ENCODE peak calls at places on chromosomes 11 and 22, in nine cellular contexts. D is NCI-H345; Q is ACHN; B is astrocyte; C is GM04504; A is fibroblast of pulmonary artery; P is CD8-positive, alpha-beta T cell; R is midbrain; U is right cardiac atrium. O is an unnamed sample.

GRCh38 chr11:107741044-107741823 is 29.4 kb upstream of the SLN start:
- DNase-seq in D (no peak), Q (peak), B (no peak), C (no peak), A (peak), P (no peak), R (no peak), U (no peak), O (peak)

GRCh38 chr11:70230151-70230839 is 27.2 kb downstream of the FADD start:
- DNase-seq in D (no peak), Q (no peak), B (peak), C (no peak), A (no peak), P (no peak), R (no peak), U (no peak), O (no peak)

GRCh38 chr22:35727436-35727835 is 9.8 kb downstream of the APOL5 start:
- DNase-seq in D (no peak), Q (no peak), B (no peak), C (no peak), A (peak), P (no peak), R (no peak), U (peak), O (no peak)

GRCh38 chr11:10770626-10771254 is 19.7 kb downstream of the CTR9 start:
- DNase-seq in D (peak), Q (peak), B (peak), C (peak), A (peak), P (no peak), R (peak), U (peak), O (peak)

GRCh38 chr11:76623171-76623883 is 47.2 kb downstream of the LRRC32 start:
- DNase-seq in D (peak), Q (no peak), B (peak), C (no peak), A (peak), P (no peak), R (no peak), U (no peak), O (no peak)

GRCh38 chr11:1772270-1773130 is 8.8 kb upstream of the CTSD start:
- DNase-seq in D (no peak), Q (peak), B (peak), C (peak), A (peak), P (no peak), R (no peak), U (peak), O (no peak)

GRCh38 chr11:134905513-134905912 is 493.5 kb upstream of the B3GAT1 start:
- DNase-seq in D (peak), Q (no peak), B (no peak), C (no peak), A (no peak), P (no peak), R (peak), U (peak), O (peak)

GRCh38 chr11:71992331-71992730 is 6.4 kb upstream of the IL18BP start:
- DNase-seq in D (no peak), Q (no peak), B (no peak), C (no peak), A (no peak), P (no peak), R (no peak), U (no peak), O (no peak)

GRCh38 chr11:106421673-106422292 is 344.3 kb downstream of the AASDHPPT start:
- DNase-seq in D (no peak), Q (no peak), B (peak), C (no peak), A (no peak), P (no peak), R (no peak), U (no peak), O (no peak)

GRCh38 chr11:126480410-126481302 is 125.2 kb downstream of the ST3GAL4 start:
- DNase-seq in D (peak), Q (peak), B (peak), C (peak), A (peak), P (peak), R (peak), U (peak), O (peak)

GRCh38 chr22:35739642-35740041 is 22.0 kb downstream of the APOL5 start:
- DNase-seq in D (no peak), Q (no peak), B (no peak), C (no peak), A (no peak), P (no peak), R (no peak), U (no peak), O (no peak)

GRCh38 chr11:119540370-119541125 is 117.6 kb upstream of the THY1 start:
- DNase-seq in D (no peak), Q (no peak), B (no peak), C (no peak), A (no peak), P (no peak), R (no peak), U (no peak), O (no peak)

GRCh38 chr11:235180-235997 is 753 bp downstream of the SIRT3 start:
- DNase-seq in D (no peak), Q (no peak), B (no peak), C (no peak), A (peak), P (peak), R (no peak), U (no peak), O (no peak)

GRCh38 chr11:12803086-12803826 is 129.0 kb downstream of the TEAD1 start:
- DNase-seq in D (no peak), Q (no peak), B (peak), C (no peak), A (peak), P (no peak), R (no peak), U (no peak), O (no peak)

GRCh38 chr11:100875521-100875869 is 188.4 kb downstream of the ARHGAP42 start:
- DNase-seq in D (no peak), Q (no peak), B (no peak), C (no peak), A (no peak), P (no peak), R (no peak), U (no peak), O (no peak)

GRCh38 chr11:720642-721346 is 14.8 kb downstream of the EPS8L2 start:
- DNase-seq in D (peak), Q (no peak), B (no peak), C (no peak), A (no peak), P (no peak), R (no peak), U (peak), O (no peak)

GRCh38 chr11:24496728-24497396 is at the start of gene LUZP2:
- DNase-seq in D (peak), Q (peak), B (peak), C (no peak), A (peak), P (no peak), R (peak), U (peak), O (peak)

GRCh38 chr11:118415739-118416068 is 14.3 kb downstream of the ATP5MG start:
- DNase-seq in D (peak), Q (peak), B (peak), C (peak), A (peak), P (no peak), R (no peak), U (peak), O (no peak)

GRCh38 chr22:46609175-46609690 is 11.0 kb upstream of the GRAMD4 start:
- DNase-seq in D (no peak), Q (no peak), B (no peak), C (no peak), A (no peak), P (no peak), R (no peak), U (no peak), O (no peak)

GRCh38 chr22:31726692-31727091 is 23.2 kb downstream of the PRR14L start:
- DNase-seq in D (no peak), Q (no peak), B (no peak), C (no peak), A (no peak), P (no peak), R (no peak), U (no peak), O (no peak)

GRCh38 chr11:29527391-29527936 is 489.4 kb downstream of the KCNA4 start:
- DNase-seq in D (no peak), Q (peak), B (peak), C (peak), A (peak), P (no peak), R (no peak), U (no peak), O (no peak)

GRCh38 chr11:128890543-128891409 is at the start of gene KCNJ5:
- DNase-seq in D (peak), Q (no peak), B (no peak), C (no peak), A (peak), P (no peak), R (peak), U (peak), O (no peak)

GRCh38 chr22:26890870-26891269 is 233.5 kb downstream of the MIAT start:
- DNase-seq in D (peak), Q (peak), B (no peak), C (no peak), A (no peak), P (no peak), R (no peak), U (no peak), O (no peak)

GRCh38 chr11:46356911-46357482 is 9.7 kb downstream of the DGKZ start:
- DNase-seq in D (no peak), Q (no peak), B (peak), C (no peak), A (peak), P (no peak), R (no peak), U (peak), O (no peak)

GRCh38 chr11:83818349-83818748 is 532.2 kb upstream of the CCDC90B start:
- DNase-seq in D (no peak), Q (no peak), B (peak), C (no peak), A (no peak), P (no peak), R (no peak), U (no peak), O (no peak)

GRCh38 chr11:69638941-69639681 is 1.8 kb upstream of the CCND1 start:
- DNase-seq in D (peak), Q (peak), B (peak), C (peak), A (peak), P (no peak), R (peak), U (peak), O (peak)

GRCh38 chr11:17827006-17827405 is 92.4 kb downstream of the KCNC1 start:
- DNase-seq in D (peak), Q (no peak), B (no peak), C (no peak), A (no peak), P (no peak), R (no peak), U (no peak), O (no peak)

GRCh38 chr22:46587492-46588278 is 32.5 kb upstream of the GRAMD4 start:
- DNase-seq in D (no peak), Q (no peak), B (no peak), C (no peak), A (no peak), P (no peak), R (no peak), U (no peak), O (no peak)

GRCh38 chr11:3130269-3131071 is 34.6 kb downstream of the OSBPL5 start:
- DNase-seq in D (peak), Q (no peak), B (no peak), C (no peak), A (no peak), P (no peak), R (no peak), U (peak), O (no peak)